ENCODE peak calls at places on chromosomes 12 and 14, in six cellular contexts. Y is dorsolateral prefrontal cortex, J is prostate gland, Q is AG09319, N is heart left ventricle, X is D721Med. I is an unnamed sample.

GRCh38 chr12:51695241-51696010 is 104.4 kb downstream of the SCN8A start:
- DNase-seq in Q (no peak), X (no peak), N (no peak), Y (no peak), J (no peak), I (no peak)

GRCh38 chr14:52926994-52927393 is 23.9 kb downstream of the FERMT2 start:
- DNase-seq in Q (no peak), Y (no peak), X (no peak), J (no peak), N (no peak), I (no peak)

GRCh38 chr14:63896278-63896720 is 43.5 kb downstream of the SYNE2 start:
- DNase-seq in X (no peak), Y (no peak), Q (peak; percentile 90), N (peak; percentile 82), J (peak; percentile 79), I (no peak)

GRCh38 chr12:4241592-4241991 is 32.0 kb upstream of the CCND2 start:
- DNase-seq in Y (no peak), N (no peak), J (no peak), Q (no peak), X (no peak), I (no peak)

GRCh38 chr12:3152892-3153291 is 75.7 kb downstream of the TSPAN9 start:
- DNase-seq in N (no peak), Q (no peak), X (no peak), Y (no peak), J (no peak), I (no peak)

GRCh38 chr14:28676481-28676880 is 90.1 kb upstream of the FOXG1 start:
- DNase-seq in X (no peak), J (no peak), N (no peak), Q (no peak), Y (no peak), I (no peak)

GRCh38 chr12:28340261-28340660 is 150.0 kb downstream of the CCDC91 start:
- DNase-seq in J (no peak), Y (no peak), Q (no peak), X (no peak), N (no peak), I (no peak)

GRCh38 chr12:104274811-104275210 is 28.7 kb upstream of the EID3 start:
- DNase-seq in X (no peak), J (no peak), Q (no peak), Y (no peak), N (no peak), I (no peak)

GRCh38 chr12:112151766-112152541 is 26.6 kb downstream of the TRAFD1 start:
- DNase-seq in N (no peak), X (no peak), Q (no peak), J (no peak), Y (no peak), I (no peak)

GRCh38 chr14:93964820-93965286 is 11.5 kb downstream of the ASB2 start:
- DNase-seq in J (no peak), N (no peak), Q (no peak), X (no peak), Y (no peak), I (no peak)

GRCh38 chr12:97556201-97556824 is 93.7 kb downstream of the RMST start:
- DNase-seq in Q (no peak), X (no peak), Y (no peak), N (peak; percentile 35), J (peak; percentile 80), I (no peak)

GRCh38 chr12:54039417-54040147 is 6.7 kb downstream of the HOXC5 start:
- DNase-seq in Y (no peak), X (no peak), N (no peak), J (no peak), Q (no peak), I (no peak)

GRCh38 chr12:130632582-130633174 is 83.4 kb downstream of the RIMBP2 start:
- DNase-seq in J (peak; percentile 36), Q (no peak), Y (no peak), X (no peak), N (no peak), I (no peak)

GRCh38 chr14:32206552-32206951 is 3.5 kb upstream of the RNU6-8 start:
- DNase-seq in X (no peak), Y (no peak), J (no peak), Q (no peak), N (no peak), I (no peak)

GRCh38 chr14:100019156-100019882 is 45.9 kb upstream of the EVL start:
- DNase-seq in Q (no peak), Y (peak; percentile 47), X (peak; percentile 42), N (peak; percentile 18), J (no peak), I (no peak)

GRCh38 chr12:26460361-26460760 is 265.0 kb downstream of the SSPN start:
- DNase-seq in X (no peak), Y (no peak), Q (no peak), N (no peak), J (no peak), I (no peak)

GRCh38 chr12:119770146-119770545 is 102.2 kb downstream of the PRKAB1 start:
- DNase-seq in Y (no peak), N (no peak), X (no peak), J (no peak), Q (no peak), I (no peak)

GRCh38 chr12:2052861-2053674 is at the start of gene CACNA1C:
- DNase-seq in Q (peak; percentile 34), X (no peak), N (peak; percentile 77), Y (peak; percentile 60), J (peak; percentile 64), I (peak; percentile 46)

DNA sequence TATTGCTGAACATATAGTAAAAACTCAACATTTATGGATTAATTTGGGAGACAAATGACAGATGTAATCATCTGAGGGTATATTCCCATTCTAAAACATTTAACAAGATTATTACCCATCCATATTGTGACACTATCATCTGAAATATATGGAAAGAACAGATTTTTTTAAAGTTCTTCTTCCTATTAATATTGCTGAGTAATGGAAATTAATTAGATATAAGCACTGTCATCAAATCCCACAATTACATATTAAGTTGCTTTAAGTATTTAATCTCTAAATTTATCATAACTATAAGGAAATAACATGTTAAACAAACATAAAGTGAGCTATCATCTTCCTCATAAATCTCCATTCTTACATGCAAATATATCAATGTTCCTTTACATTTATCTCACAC is 22.0 kb downstream of the EML5 start:
- DNase-seq in Q (no peak), Y (no peak), N (no peak), J (no peak), X (no peak), I (no peak)
- TF ChIP-seq CTCF in Q (no peak), Y (no peak), N (no peak), J (no peak), X (no peak), I (no peak)

GRCh38 chr12:106919910-106920544 is 35.7 kb upstream of the TMEM263 start:
- DNase-seq in Q (peak; percentile 15), Y (no peak), N (no peak), X (no peak), J (peak; percentile 11), I (peak; percentile 33)

GRCh38 chr12:106914796-106915634 is 40.7 kb upstream of the TMEM263 start:
- DNase-seq in N (no peak), J (no peak), Y (no peak), X (no peak), Q (no peak), I (no peak)

GRCh38 chr12:106917503-106917902 is 38.2 kb upstream of the TMEM263 start:
- DNase-seq in Q (no peak), Y (no peak), X (no peak), J (no peak), N (no peak), I (peak; percentile 22)

GRCh38 chr12:106915635-106916026 is 40.1 kb upstream of the TMEM263 start:
- DNase-seq in N (no peak), Y (no peak), Q (no peak), X (no peak), J (no peak), I (no peak)

GRCh38 chr12:106918746-106919145 is 37.0 kb upstream of the TMEM263 start:
- DNase-seq in J (no peak), N (no peak), X (no peak), Q (no peak), Y (no peak), I (peak; percentile 28)
- TF ChIP-seq CTCF in J (no peak), N (peak; percentile 35), X (peak; percentile 86), Q (peak; percentile 32), Y (peak; percentile 40), I (peak; percentile 71)

GRCh38 chr12:39372929-39373328 is 70.0 kb downstream of the KIF21A start:
- DNase-seq in N (no peak), X (no peak), Y (no peak), Q (no peak), J (no peak), I (no peak)

GRCh38 chr12:39378346-39378745 is 64.6 kb downstream of the KIF21A start:
- DNase-seq in N (no peak), J (no peak), Y (no peak), Q (no peak), X (no peak), I (no peak)

GRCh38 chr12:39372204-39372925 is 70.6 kb downstream of the KIF21A start:
- DNase-seq in X (no peak), N (no peak), Y (no peak), J (no peak), Q (no peak), I (no peak)

GRCh38 chr12:39380090-39380489 is 62.8 kb downstream of the KIF21A start:
- DNase-seq in Q (no peak), X (no peak), N (no peak), J (no peak), Y (no peak), I (no peak)

DNA sequence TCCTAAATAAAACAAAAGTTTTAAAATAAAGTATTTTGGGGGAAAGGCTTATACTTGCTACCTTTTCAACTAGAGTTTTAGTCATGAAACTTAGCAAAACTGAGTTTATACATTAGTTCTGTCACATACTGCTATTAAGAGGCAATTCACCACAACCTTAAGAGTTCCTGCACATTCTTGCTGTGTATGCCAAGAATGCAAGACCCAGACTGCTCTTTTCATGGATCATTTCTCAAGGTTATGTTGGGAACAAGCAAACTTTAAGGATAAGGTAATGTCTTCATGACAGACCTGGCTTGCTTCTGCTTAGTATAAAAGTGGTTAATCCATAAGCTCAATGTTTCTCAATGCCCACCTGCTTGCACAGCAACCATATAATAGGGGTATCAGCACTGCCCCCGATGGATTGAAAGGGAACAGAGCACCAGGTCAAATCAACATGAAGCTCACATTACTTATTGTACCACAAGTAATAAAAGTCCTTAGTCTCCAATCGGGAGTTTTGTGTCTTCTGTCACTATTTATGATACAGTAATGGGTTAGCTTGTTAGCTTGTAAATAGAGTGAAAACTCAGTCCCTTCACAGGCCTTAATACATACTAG is 67.6 kb downstream of the KIF21A start:
- DNase-seq in X (no peak), Y (no peak), N (no peak), Q (no peak), J (no peak), I (no peak)
- TF ChIP-seq CTCF in X (no peak), Y (no peak), N (no peak), Q (no peak), J (no peak), I (peak; percentile 18)

DNA sequence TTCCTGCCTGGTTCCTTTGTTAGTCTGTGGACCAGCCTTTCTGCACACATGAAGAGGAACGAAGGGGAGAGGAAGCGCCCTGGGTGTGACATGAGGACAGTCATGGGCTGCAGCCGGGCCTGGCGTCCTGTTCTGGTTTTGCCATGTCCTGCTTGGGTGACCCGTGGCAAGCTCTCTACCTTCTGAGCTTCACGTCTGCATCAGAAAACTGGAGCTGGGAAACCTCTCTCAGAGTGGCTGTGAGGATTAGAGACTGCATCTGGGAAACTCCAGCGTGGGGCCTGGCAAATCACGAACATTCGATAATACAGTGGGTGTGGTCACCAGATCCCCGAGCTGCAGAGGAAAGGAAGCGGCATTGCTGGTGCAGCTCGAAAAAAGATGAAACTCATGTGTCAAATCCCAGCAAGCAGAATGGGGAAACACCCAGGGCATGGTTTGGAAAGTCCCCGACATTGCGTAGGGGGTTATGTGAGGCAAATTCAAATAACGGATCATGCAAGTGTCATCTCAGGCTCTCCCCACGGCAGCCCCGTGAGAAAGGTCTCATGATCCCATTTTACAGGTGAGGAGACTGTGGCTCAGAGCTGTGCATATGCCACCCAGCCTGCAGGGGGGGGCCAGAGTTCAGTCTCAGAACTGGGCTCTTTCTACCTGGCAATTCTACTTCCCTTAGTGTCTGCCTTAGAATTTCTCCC is 98.2 kb upstream of the VRK1 start:
- DNase-seq in Q (no peak), J (no peak), X (no peak), N (no peak), Y (no peak), I (no peak)
- TF ChIP-seq CTCF in Q (no peak), J (no peak), X (peak; percentile 4), N (no peak), Y (no peak), I (no peak)

I was measured in neural crest cell.